ENCODE peak calls at places on chromosome 12, in six cellular contexts. One of them, this sample, is unnamed. For H3K27me3, the result is how much of the 10 kb centered on the place peaks cover.

GRCh38 chr12:99413751-99414150 is 233.8 kb upstream of the GARIN6 start:
- DNase-seq in CD4-positive, alpha-beta T cell: no peak
- DNase-seq in effector memory CD4-positive, alpha-beta T cell: no peak
- DNase-seq in uterus: no peak
- DNase-seq in ascending aorta: no peak
- DNase-seq in cardiac muscle cell: no peak
- DNase-seq in this sample: no peak

GRCh38 chr12:28129031-28129430 is 61.2 kb upstream of the CCDC91 start:
- DNase-seq in cardiac muscle cell: no peak
- DNase-seq in effector memory CD4-positive, alpha-beta T cell: no peak
- DNase-seq in uterus: no peak
- DNase-seq in CD4-positive, alpha-beta T cell: no peak
- DNase-seq in ascending aorta: no peak
- DNase-seq in this sample: no peak

GRCh38 chr12:43104524-43104923 is 447.5 kb downstream of the ADAMTS20 start:
- DNase-seq in effector memory CD4-positive, alpha-beta T cell: no peak
- DNase-seq in CD4-positive, alpha-beta T cell: no peak
- DNase-seq in ascending aorta: no peak
- DNase-seq in uterus: no peak
- DNase-seq in cardiac muscle cell: peak
- DNase-seq in this sample: no peak

GRCh38 chr12:60269611-60270269 is 673.9 kb downstream of the SLC16A7 start:
- DNase-seq in uterus: no peak
- DNase-seq in effector memory CD4-positive, alpha-beta T cell: no peak
- DNase-seq in ascending aorta: no peak
- DNase-seq in CD4-positive, alpha-beta T cell: no peak
- DNase-seq in cardiac muscle cell: no peak
- DNase-seq in this sample: no peak

GRCh38 chr12:76614364-76614763 is 54.8 kb upstream of the OSBPL8 start:
- DNase-seq in ascending aorta: no peak
- DNase-seq in effector memory CD4-positive, alpha-beta T cell: no peak
- DNase-seq in CD4-positive, alpha-beta T cell: no peak
- DNase-seq in cardiac muscle cell: peak
- DNase-seq in uterus: no peak
- DNase-seq in this sample: no peak

GRCh38 chr12:52508211-52508610 is 12.0 kb downstream of the KRT5 start:
- DNase-seq in CD4-positive, alpha-beta T cell: no peak
- DNase-seq in effector memory CD4-positive, alpha-beta T cell: no peak
- DNase-seq in uterus: no peak
- DNase-seq in cardiac muscle cell: no peak
- DNase-seq in ascending aorta: no peak
- DNase-seq in this sample: no peak

GRCh38 chr12:52210186-52210924 is 18.5 kb upstream of the KRT80 start:
- DNase-seq in CD4-positive, alpha-beta T cell: no peak
- DNase-seq in uterus: peak
- DNase-seq in effector memory CD4-positive, alpha-beta T cell: no peak
- DNase-seq in cardiac muscle cell: no peak
- DNase-seq in ascending aorta: no peak
- DNase-seq in this sample: peak

GRCh38 chr12:39227218-39227617 is 215.7 kb downstream of the KIF21A start:
- DNase-seq in uterus: no peak
- DNase-seq in ascending aorta: no peak
- DNase-seq in effector memory CD4-positive, alpha-beta T cell: no peak
- DNase-seq in cardiac muscle cell: no peak
- DNase-seq in CD4-positive, alpha-beta T cell: no peak
- DNase-seq in this sample: no peak

GRCh38 chr12:115132145-115132544 is 448.2 kb upstream of the TBX3 start:
- DNase-seq in uterus: no peak
- DNase-seq in CD4-positive, alpha-beta T cell: no peak
- DNase-seq in ascending aorta: no peak
- DNase-seq in effector memory CD4-positive, alpha-beta T cell: no peak
- DNase-seq in cardiac muscle cell: no peak
- DNase-seq in this sample: no peak

GRCh38 chr12:46364777-46365580 is 7.6 kb downstream of the SLC38A2 start:
- DNase-seq in CD4-positive, alpha-beta T cell: no peak
- DNase-seq in uterus: peak
- DNase-seq in ascending aorta: peak
- DNase-seq in cardiac muscle cell: no peak
- DNase-seq in effector memory CD4-positive, alpha-beta T cell: no peak
- DNase-seq in this sample: peak

GRCh38 chr12:132455565-132455964 is 34.4 kb upstream of the FBRSL1 start:
- DNase-seq in CD4-positive, alpha-beta T cell: no peak
- DNase-seq in uterus: no peak
- DNase-seq in cardiac muscle cell: no peak
- DNase-seq in ascending aorta: no peak
- DNase-seq in effector memory CD4-positive, alpha-beta T cell: no peak
- DNase-seq in this sample: no peak

GRCh38 chr12:132453361-132454133 is 36.4 kb upstream of the FBRSL1 start:
- DNase-seq in ascending aorta: no peak
- DNase-seq in effector memory CD4-positive, alpha-beta T cell: no peak
- DNase-seq in CD4-positive, alpha-beta T cell: no peak
- DNase-seq in uterus: no peak
- DNase-seq in cardiac muscle cell: no peak
- DNase-seq in this sample: no peak

GRCh38 chr12:132454154-132454948 is 35.6 kb upstream of the FBRSL1 start:
- DNase-seq in ascending aorta: no peak
- DNase-seq in CD4-positive, alpha-beta T cell: no peak
- DNase-seq in uterus: no peak
- DNase-seq in effector memory CD4-positive, alpha-beta T cell: no peak
- DNase-seq in cardiac muscle cell: no peak
- DNase-seq in this sample: no peak

GRCh38 chr12:132456186-132456943 is 33.6 kb upstream of the FBRSL1 start:
- DNase-seq in effector memory CD4-positive, alpha-beta T cell: no peak
- DNase-seq in CD4-positive, alpha-beta T cell: no peak
- DNase-seq in cardiac muscle cell: no peak
- DNase-seq in ascending aorta: no peak
- DNase-seq in uterus: no peak
- DNase-seq in this sample: no peak

DNA sequence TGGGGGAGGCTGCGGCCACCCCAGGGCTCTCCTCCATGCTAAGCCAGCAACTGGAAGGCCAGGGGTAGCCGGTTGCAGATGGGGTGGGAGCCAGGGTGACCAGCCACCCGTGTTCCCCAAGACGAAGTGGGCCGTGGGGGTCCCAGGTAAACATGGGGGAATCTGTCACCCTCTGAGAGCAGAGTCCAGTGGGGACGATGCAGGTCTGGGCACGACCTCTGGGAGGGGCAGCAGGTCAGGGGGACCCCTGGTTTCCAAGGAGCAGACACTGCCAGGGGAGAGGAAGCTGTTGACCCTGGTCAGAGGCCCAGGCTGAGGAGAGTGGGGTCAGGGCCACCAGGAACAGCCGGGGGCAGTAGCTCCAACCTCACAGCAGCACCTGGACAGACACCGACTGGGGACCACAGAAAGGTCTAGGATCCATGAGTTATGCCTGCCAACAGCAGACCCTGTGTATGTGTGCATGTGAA is 35.0 kb upstream of the FBRSL1 start:
- DNase-seq in CD4-positive, alpha-beta T cell: no peak
- DNase-seq in ascending aorta: no peak
- DNase-seq in uterus: no peak
- DNase-seq in effector memory CD4-positive, alpha-beta T cell: no peak
- DNase-seq in cardiac muscle cell: no peak
- DNase-seq in this sample: no peak
- H3K27me3 ChIP-seq in CD4-positive, alpha-beta T cell: under half
- H3K27me3 ChIP-seq in ascending aorta: under half
- H3K27me3 ChIP-seq in uterus: under half
- H3K27me3 ChIP-seq in effector memory CD4-positive, alpha-beta T cell: under half
- H3K27me3 ChIP-seq in cardiac muscle cell: under half
- H3K27me3 ChIP-seq in this sample: half or more

GRCh38 chr12:50661300-50662120 is 102.4 kb upstream of the ATF1 start:
- DNase-seq in effector memory CD4-positive, alpha-beta T cell: no peak
- DNase-seq in ascending aorta: no peak
- DNase-seq in cardiac muscle cell: peak
- DNase-seq in CD4-positive, alpha-beta T cell: no peak
- DNase-seq in uterus: no peak
- DNase-seq in this sample: no peak
- H3K27me3 ChIP-seq in effector memory CD4-positive, alpha-beta T cell: under half
- H3K27me3 ChIP-seq in ascending aorta: under half
- H3K27me3 ChIP-seq in cardiac muscle cell: under half
- H3K27me3 ChIP-seq in CD4-positive, alpha-beta T cell: under half
- H3K27me3 ChIP-seq in uterus: under half
- H3K27me3 ChIP-seq in this sample: under half

DNA sequence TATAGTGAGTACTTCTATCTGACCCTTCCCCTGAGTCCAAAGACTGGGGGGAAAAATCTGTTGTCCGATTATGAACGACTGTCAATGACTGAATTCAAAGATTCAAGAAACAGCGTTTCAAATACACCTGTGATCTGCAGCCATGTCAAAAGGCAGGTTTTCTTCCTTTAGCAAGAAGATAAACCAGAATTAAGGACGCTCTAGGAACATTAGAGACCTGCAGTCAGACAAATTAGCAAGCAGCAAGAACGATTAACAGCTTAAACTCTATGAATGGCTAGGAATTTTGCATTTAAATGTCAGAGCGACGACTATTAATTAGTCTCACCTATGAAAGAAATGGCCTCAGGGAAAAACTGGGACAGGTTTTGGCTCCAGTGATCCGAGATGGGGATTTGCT is 2.0 kb downstream of the DUSP6 start:
- DNase-seq in ascending aorta: no peak
- DNase-seq in effector memory CD4-positive, alpha-beta T cell: no peak
- DNase-seq in cardiac muscle cell: no peak
- DNase-seq in uterus: no peak
- DNase-seq in CD4-positive, alpha-beta T cell: no peak
- DNase-seq in this sample: no peak
- H3K27me3 ChIP-seq in ascending aorta: under half
- H3K27me3 ChIP-seq in effector memory CD4-positive, alpha-beta T cell: under half
- H3K27me3 ChIP-seq in cardiac muscle cell: under half
- H3K27me3 ChIP-seq in uterus: under half
- H3K27me3 ChIP-seq in CD4-positive, alpha-beta T cell: under half
- H3K27me3 ChIP-seq in this sample: under half

DNA sequence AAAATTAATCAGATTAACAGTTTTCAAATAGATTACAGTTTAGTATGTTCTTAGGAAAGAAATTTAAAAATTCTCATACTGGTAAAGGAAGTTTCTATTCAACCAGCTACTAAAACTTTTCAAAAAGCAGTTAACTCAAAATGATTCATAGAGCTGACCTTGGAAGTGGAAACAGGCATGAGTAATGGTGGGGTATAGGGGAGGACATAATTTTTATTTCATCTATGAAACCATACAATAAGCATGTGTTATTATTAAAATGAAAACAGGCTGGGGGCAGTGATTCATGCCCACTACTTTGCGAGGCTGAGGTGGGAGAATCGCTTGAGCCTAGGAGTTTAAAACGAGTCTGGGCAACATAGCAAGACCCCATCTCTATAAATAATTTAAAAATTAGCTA is 73.0 kb downstream of the DNAI7 start:
- DNase-seq in effector memory CD4-positive, alpha-beta T cell: no peak
- DNase-seq in cardiac muscle cell: no peak
- DNase-seq in ascending aorta: no peak
- DNase-seq in uterus: no peak
- DNase-seq in CD4-positive, alpha-beta T cell: no peak
- DNase-seq in this sample: no peak
- H3K27me3 ChIP-seq in effector memory CD4-positive, alpha-beta T cell: under half
- H3K27me3 ChIP-seq in cardiac muscle cell: under half
- H3K27me3 ChIP-seq in ascending aorta: under half
- H3K27me3 ChIP-seq in uterus: under half
- H3K27me3 ChIP-seq in CD4-positive, alpha-beta T cell: under half
- H3K27me3 ChIP-seq in this sample: under half

DNA sequence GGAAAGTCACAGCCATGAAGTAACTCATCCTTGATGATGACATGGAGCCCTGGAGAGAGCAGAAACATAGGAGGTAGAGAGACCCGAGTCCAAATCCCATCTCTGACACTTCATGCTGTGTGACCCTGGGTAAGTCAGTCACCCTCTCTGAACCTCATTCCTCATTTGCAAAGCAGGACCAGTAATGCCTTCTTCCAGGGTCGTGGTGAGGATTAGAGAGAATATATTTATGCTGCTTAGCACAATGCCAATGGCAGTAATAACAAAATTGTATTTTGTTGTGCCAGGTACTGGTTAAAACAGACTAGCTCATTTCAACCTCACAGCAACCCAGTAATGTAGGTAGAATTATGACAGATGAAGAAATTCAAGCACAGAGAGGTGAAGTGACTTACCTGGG is 13.9 kb upstream of the RBM19 start:
- DNase-seq in uterus: no peak
- DNase-seq in ascending aorta: no peak
- DNase-seq in cardiac muscle cell: no peak
- DNase-seq in CD4-positive, alpha-beta T cell: no peak
- DNase-seq in effector memory CD4-positive, alpha-beta T cell: no peak
- DNase-seq in this sample: no peak
- H3K27me3 ChIP-seq in uterus: under half
- H3K27me3 ChIP-seq in ascending aorta: under half
- H3K27me3 ChIP-seq in cardiac muscle cell: under half
- H3K27me3 ChIP-seq in CD4-positive, alpha-beta T cell: under half
- H3K27me3 ChIP-seq in effector memory CD4-positive, alpha-beta T cell: under half
- H3K27me3 ChIP-seq in this sample: under half

This sample was measured in tibial artery.